ENCODE peak calls at places on chromosomes 7 and 10, in seven cellular contexts. U is epithelial cell of esophagus, A is cardiac muscle cell, R is sigmoid colon, M is K562, D is MCF 10A, Z is cardiac fibroblast. V is an unnamed sample.

GRCh38 chr7:41918597-41918996 is 215.7 kb upstream of the INHBA start:
- DNase-seq in U (peak), A (peak), R (no peak), M (no peak), D (peak), Z (peak), V (no peak)

GRCh38 chr7:2843191-2843685 is 870 bp downstream of the GNA12 start:
- DNase-seq in U (no peak), A (no peak), R (no peak), M (no peak), D (no peak), Z (no peak), V (no peak)

GRCh38 chr10:89374716-89375115 is 3.1 kb upstream of the IFIT1B start:
- DNase-seq in U (no peak), A (peak), R (no peak), M (peak), D (no peak), Z (peak), V (no peak)

GRCh38 chr7:30003098-30003497 is 13.5 kb upstream of the SCRN1 start:
- DNase-seq in U (no peak), A (no peak), R (no peak), M (no peak), D (no peak), Z (no peak), V (no peak)

GRCh38 chr7:104007614-104008013 is 18.2 kb upstream of the RELN start:
- DNase-seq in U (no peak), A (no peak), R (no peak), M (no peak), D (no peak), Z (no peak), V (no peak)

GRCh38 chr10:15254808-15255655 is 86.5 kb upstream of the NMT2 start:
- DNase-seq in U (no peak), A (no peak), R (no peak), M (no peak), D (no peak), Z (no peak), V (peak)

GRCh38 chr10:110323503-110323902 is 18.8 kb upstream of the SMNDC1 start:
- DNase-seq in U (peak), A (peak), R (no peak), M (no peak), D (peak), Z (peak), V (no peak)

GRCh38 chr10:36336315-36336714 is 694.2 kb upstream of the FZD8 start:
- DNase-seq in U (no peak), A (peak), R (no peak), M (no peak), D (peak), Z (peak), V (no peak)

GRCh38 chr10:133254421-133255120 is 16.9 kb downstream of the VENTX start:
- DNase-seq in U (no peak), A (no peak), R (no peak), M (no peak), D (no peak), Z (no peak), V (no peak)

GRCh38 chr10:14378387-14378960 is 47.8 kb upstream of the FRMD4A start:
- DNase-seq in U (no peak), A (no peak), R (no peak), M (no peak), D (no peak), Z (no peak), V (no peak)

GRCh38 chr10:92126100-92126650 is 164.7 kb downstream of the CPEB3 start:
- DNase-seq in U (peak), A (peak), R (no peak), M (no peak), D (peak), Z (peak), V (no peak)

GRCh38 chr7:29345590-29345989 is 151.0 kb downstream of the CHN2 start:
- DNase-seq in U (peak), A (peak), R (no peak), M (no peak), D (peak), Z (peak), V (peak)

GRCh38 chr10:88553116-88553752 is 29.9 kb downstream of the RNLS start:
- DNase-seq in U (peak), A (peak), R (peak), M (peak), D (peak), Z (peak), V (peak)

GRCh38 chr7:41880107-41880506 is 177.2 kb upstream of the INHBA start:
- DNase-seq in U (no peak), A (peak), R (no peak), M (no peak), D (peak), Z (peak), V (no peak)

GRCh38 chr10:132910186-132910880 is 32.0 kb downstream of the CFAP46 start:
- DNase-seq in U (no peak), A (no peak), R (peak), M (no peak), D (no peak), Z (no peak), V (no peak)

GRCh38 chr7:2114052-2114451 is 118.7 kb downstream of the MAD1L1 start:
- DNase-seq in U (peak), A (peak), R (no peak), M (no peak), D (peak), Z (peak), V (no peak)

GRCh38 chr7:44461387-44461786 is 29.1 kb downstream of the NUDCD3 start:
- DNase-seq in U (peak), A (peak), R (no peak), M (no peak), D (no peak), Z (peak), V (peak)

GRCh38 chr10:82390866-82391658 is 516.1 kb downstream of the NRG3 start:
- DNase-seq in U (no peak), A (no peak), R (no peak), M (no peak), D (no peak), Z (no peak), V (no peak)

GRCh38 chr10:14602807-14603538 is 171.7 kb downstream of the FAM107B start:
- DNase-seq in U (no peak), A (no peak), R (no peak), M (no peak), D (peak), Z (no peak), V (no peak)

GRCh38 chr10:72072046-72072445 is 16.3 kb downstream of the SPOCK2 start:
- DNase-seq in U (no peak), A (no peak), R (no peak), M (no peak), D (no peak), Z (no peak), V (no peak)

GRCh38 chr10:119481781-119482426 is 60.6 kb downstream of the RGS10 start:
- DNase-seq in U (no peak), A (no peak), R (no peak), M (no peak), D (no peak), Z (no peak), V (no peak)

GRCh38 chr10:80500572-80501380 is 36.9 kb upstream of the SH2D4B start:
- DNase-seq in U (peak), A (peak), R (no peak), M (no peak), D (peak), Z (peak), V (peak)

GRCh38 chr10:122551450-122551849 is 9.1 kb upstream of the DMBT1 start:
- DNase-seq in U (no peak), A (no peak), R (no peak), M (no peak), D (no peak), Z (no peak), V (peak)

GRCh38 chr7:90412458-90413184 is 9.4 kb downstream of the CLDN12 start:
- DNase-seq in U (peak), A (peak), R (no peak), M (no peak), D (peak), Z (no peak), V (peak)

GRCh38 chr10:128912568-128913311 is 554.3 kb upstream of the MGMT start:
- DNase-seq in U (no peak), A (no peak), R (no peak), M (no peak), D (no peak), Z (no peak), V (no peak)

GRCh38 chr10:128915630-128916029 is 551.4 kb upstream of the MGMT start:
- DNase-seq in U (no peak), A (no peak), R (no peak), M (no peak), D (no peak), Z (no peak), V (no peak)

GRCh38 chr10:128914681-128915080 is 552.4 kb upstream of the MGMT start:
- DNase-seq in U (no peak), A (no peak), R (peak), M (no peak), D (peak), Z (no peak), V (no peak)

GRCh38 chr10:128921389-128922022 is 545.5 kb upstream of the MGMT start:
- DNase-seq in U (no peak), A (no peak), R (no peak), M (no peak), D (no peak), Z (no peak), V (no peak)

DNA sequence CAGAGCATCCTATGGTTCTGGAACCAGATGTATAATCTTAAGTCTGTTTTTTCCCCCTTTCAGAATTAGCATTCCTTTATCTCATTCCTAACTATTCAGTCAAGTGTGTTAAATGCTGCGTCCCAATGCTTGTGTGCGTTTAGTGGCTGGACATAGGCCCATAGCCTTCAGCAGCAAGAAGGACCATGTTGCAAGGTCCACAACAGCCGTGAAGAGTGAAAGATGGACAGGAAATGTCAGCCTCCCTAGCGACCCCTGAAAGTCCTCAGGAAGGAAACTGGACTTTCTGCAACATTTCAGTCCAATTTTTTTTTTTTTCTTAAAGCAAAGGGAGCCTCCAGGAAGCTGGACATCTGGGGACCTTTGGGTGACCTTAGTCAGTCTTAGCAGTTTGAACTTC is 550.7 kb upstream of the MGMT start:
- DNase-seq in U (no peak), A (no peak), R (no peak), M (no peak), D (no peak), Z (no peak), V (no peak)
- TF ChIP-seq CTCF in U (no peak), A (no peak), R (no peak), M (no peak), D (no peak), Z (no peak), V (no peak)

DNA sequence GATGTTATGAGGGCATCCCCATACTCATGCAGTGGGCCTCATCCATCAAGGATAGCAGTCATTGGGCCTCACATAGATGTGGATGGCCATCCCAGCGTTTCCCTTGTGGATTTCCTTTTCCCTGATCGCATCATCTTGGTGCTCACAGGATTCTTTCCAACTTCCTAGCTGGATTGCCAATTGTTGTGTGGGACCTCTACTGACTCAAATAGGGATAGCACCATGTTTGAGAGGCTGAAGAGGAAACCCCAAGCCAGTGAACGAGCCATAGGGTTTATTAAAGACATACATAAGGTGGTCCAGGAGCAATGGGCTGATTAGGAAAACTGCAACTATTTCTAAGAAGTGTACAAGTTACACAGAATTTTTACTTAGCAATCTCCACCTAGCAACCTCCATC is 21.8 kb downstream of the ASZ1 start:
- DNase-seq in U (no peak), A (no peak), R (no peak), M (no peak), D (no peak), Z (no peak), V (no peak)
- TF ChIP-seq CTCF in U (peak), A (no peak), R (no peak), M (no peak), D (no peak), Z (no peak), V (no peak)

GRCh38 chr10:115964827-115965226 is 308.2 kb downstream of the GFRA1 start:
- DNase-seq in U (no peak), A (no peak), R (no peak), M (no peak), D (no peak), Z (no peak), V (no peak)

GRCh38 chr10:115969591-115969990 is 303.4 kb downstream of the GFRA1 start:
- DNase-seq in U (no peak), A (no peak), R (peak), M (no peak), D (no peak), Z (no peak), V (no peak)

GRCh38 chr10:115972426-115972825 is 300.6 kb downstream of the GFRA1 start:
- DNase-seq in U (no peak), A (no peak), R (peak), M (no peak), D (no peak), Z (no peak), V (no peak)

GRCh38 chr10:115963848-115964247 is 309.2 kb downstream of the GFRA1 start:
- DNase-seq in U (no peak), A (no peak), R (no peak), M (no peak), D (peak), Z (no peak), V (peak)

GRCh38 chr10:115968236-115968635 is 304.8 kb downstream of the GFRA1 start:
- DNase-seq in U (no peak), A (no peak), R (no peak), M (peak), D (no peak), Z (no peak), V (no peak)
- TF ChIP-seq CTCF in U (no peak), A (no peak), R (no peak), M (no peak), D (no peak), Z (no peak), V (no peak)

DNA sequence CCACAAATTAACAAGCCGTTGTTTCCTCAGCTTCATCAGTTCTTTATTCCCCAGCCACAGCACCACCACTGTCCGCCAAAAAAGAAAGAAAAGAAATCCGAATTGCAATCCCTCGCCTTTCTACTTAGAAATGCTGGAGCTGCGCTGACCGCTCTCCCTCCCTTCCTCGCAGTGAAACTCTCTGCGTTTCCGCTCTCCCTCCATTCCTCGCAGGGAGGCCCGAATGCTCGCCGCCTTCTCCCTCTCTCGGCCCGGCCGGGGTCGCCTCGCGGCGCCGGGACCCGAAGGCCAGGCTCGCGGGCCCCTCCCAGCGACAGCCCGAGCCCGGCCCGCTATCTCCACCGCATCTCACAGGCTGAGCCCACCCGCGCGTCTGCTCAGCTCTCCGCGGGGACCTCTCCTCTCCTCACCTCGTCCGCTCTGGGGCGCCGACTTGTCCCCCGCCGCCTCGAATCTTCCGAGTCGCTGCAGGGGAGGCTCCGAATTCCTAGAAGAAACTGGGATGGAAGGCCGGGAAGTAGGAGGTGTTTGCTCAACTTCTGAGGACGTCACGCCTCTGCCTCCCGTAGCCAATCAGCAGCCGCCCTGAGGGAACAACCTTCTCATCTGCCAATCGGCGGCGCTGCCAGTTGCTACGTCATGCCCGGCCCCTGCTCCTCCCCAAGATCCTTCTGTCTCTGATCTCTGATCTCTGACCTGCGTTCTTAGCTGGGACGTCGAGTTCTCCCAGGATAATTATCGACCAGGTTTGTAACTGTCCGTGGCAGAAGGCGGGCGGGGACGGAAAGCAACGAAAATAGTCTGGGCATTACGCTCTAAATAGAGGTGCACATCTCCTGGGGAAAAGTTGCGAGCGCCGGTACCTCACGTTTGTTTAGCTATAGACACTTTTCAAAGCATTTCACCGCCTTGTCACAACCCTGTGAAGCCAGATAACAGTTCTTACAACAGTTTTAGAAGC is at the start of gene AASS:
- DNase-seq in U (peak), A (peak), R (peak), M (peak), D (peak), Z (peak), V (peak)
- TF ChIP-seq CTCF in U (no peak), A (peak), R (no peak), M (no peak), D (no peak), Z (no peak), V (no peak)

GRCh38 chr10:24396396-24396795 is 187.5 kb downstream of the KIAA1217 start:
- DNase-seq in U (no peak), A (peak), R (no peak), M (no peak), D (peak), Z (no peak), V (no peak)
- TF ChIP-seq CTCF in U (peak), A (peak), R (no peak), M (no peak), D (no peak), Z (peak), V (no peak)

DNA sequence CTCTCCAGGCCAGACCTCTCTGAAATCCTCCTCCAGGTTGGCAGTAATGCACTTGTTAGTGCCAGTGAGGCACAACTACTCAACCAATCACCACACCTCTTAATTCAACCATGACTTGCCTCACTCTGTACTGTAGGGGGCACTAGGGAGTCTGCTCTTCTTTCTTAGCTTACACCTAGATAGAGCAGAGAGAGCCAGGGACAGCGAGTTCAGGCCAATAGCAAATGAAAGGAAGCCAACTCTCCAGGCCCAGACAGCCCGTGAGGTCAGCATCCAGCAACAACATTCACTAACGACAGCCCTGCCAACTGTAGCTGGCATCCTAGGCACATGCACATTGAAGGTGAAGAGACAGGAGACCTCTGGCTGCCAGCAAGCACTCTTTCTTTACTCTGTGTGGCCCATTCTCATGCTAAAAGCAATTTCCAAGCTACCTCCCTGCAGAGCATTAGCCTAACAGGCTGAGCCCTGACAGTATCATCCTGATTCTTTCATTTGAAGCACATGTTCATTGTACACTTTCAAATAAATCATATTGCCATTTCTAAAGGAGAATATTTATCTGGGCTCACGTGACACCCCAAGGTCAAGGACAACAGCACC is 136.3 kb downstream of the DPY19L1 start:
- DNase-seq in U (peak), A (peak), R (no peak), M (peak), D (peak), Z (peak), V (no peak)
- TF ChIP-seq CTCF in U (peak), A (peak), R (no peak), M (peak), D (peak), Z (peak), V (peak)

GRCh38 chr7:88761779-88762178 is 2.3 kb downstream of the ZNF804B start:
- DNase-seq in U (no peak), A (no peak), R (no peak), M (no peak), D (no peak), Z (no peak), V (no peak)

GRCh38 chr7:88758355-88759215 is 915 bp upstream of the ZNF804B start:
- DNase-seq in U (peak), A (peak), R (no peak), M (no peak), D (no peak), Z (peak), V (peak)

GRCh38 chr7:88757371-88757770 is 2.1 kb upstream of the ZNF804B start:
- DNase-seq in U (no peak), A (no peak), R (no peak), M (no peak), D (no peak), Z (no peak), V (no peak)

GRCh38 chr7:88759956-88760515 is 536 bp downstream of the ZNF804B start:
- DNase-seq in U (no peak), A (no peak), R (no peak), M (no peak), D (no peak), Z (no peak), V (peak)

GRCh38 chr7:88759216-88759955 is at the start of gene ZNF804B:
- DNase-seq in U (no peak), A (no peak), R (peak), M (no peak), D (no peak), Z (no peak), V (peak)
- TF ChIP-seq CTCF in U (no peak), A (no peak), R (no peak), M (peak), D (no peak), Z (no peak), V (no peak)

GRCh38 chr7:106514887-106515286 is 146.1 kb downstream of the CCDC71L start:
- DNase-seq in U (no peak), A (peak), R (peak), M (no peak), D (no peak), Z (peak), V (no peak)
- TF ChIP-seq CTCF in U (no peak), A (no peak), R (no peak), M (no peak), D (no peak), Z (no peak), V (no peak)

V was measured in activated CD8-positive, alpha-beta T cell treated with anti-CD3 and anti-CD28 coated beads for 36 hours.